ENCODE peak calls at places on chromosomes 5 and 9, in eight cellular contexts. One of them, this sample, is unnamed.

GRCh38 chr9:73216016-73216415 is 64.4 kb downstream of the ANXA1 start:
- DNase-seq in tibial nerve: no peak
- DNase-seq in upper lobe of right lung: no peak
- DNase-seq in gastrocnemius medialis: no peak
- DNase-seq in PC-3: no peak
- DNase-seq in cardiac muscle cell: no peak
- DNase-seq in lung: no peak
- DNase-seq in CD4-positive, alpha-beta T cell: no peak
- DNase-seq in this sample: no peak

GRCh38 chr9:80188579-80188978 is 616.8 kb downstream of the TLE4 start:
- DNase-seq in gastrocnemius medialis: no peak
- DNase-seq in upper lobe of right lung: no peak
- DNase-seq in CD4-positive, alpha-beta T cell: no peak
- DNase-seq in cardiac muscle cell: no peak
- DNase-seq in tibial nerve: no peak
- DNase-seq in PC-3: no peak
- DNase-seq in lung: no peak
- DNase-seq in this sample: no peak

GRCh38 chr5:81948349-81948748 is 23.5 kb upstream of the ATG10 start:
- DNase-seq in cardiac muscle cell: peak; percentile 86
- DNase-seq in upper lobe of right lung: no peak
- DNase-seq in gastrocnemius medialis: no peak
- DNase-seq in tibial nerve: no peak
- DNase-seq in lung: peak; percentile 41
- DNase-seq in CD4-positive, alpha-beta T cell: no peak
- DNase-seq in PC-3: no peak
- DNase-seq in this sample: no peak

GRCh38 chr5:163727028-163727427 is 221.6 kb downstream of the MAT2B start:
- DNase-seq in lung: no peak
- DNase-seq in tibial nerve: no peak
- DNase-seq in gastrocnemius medialis: no peak
- DNase-seq in PC-3: no peak
- DNase-seq in CD4-positive, alpha-beta T cell: no peak
- DNase-seq in cardiac muscle cell: no peak
- DNase-seq in upper lobe of right lung: no peak
- DNase-seq in this sample: no peak

GRCh38 chr5:94863951-94864350 is 245.5 kb downstream of the SLF1 start:
- DNase-seq in PC-3: no peak
- DNase-seq in upper lobe of right lung: no peak
- DNase-seq in cardiac muscle cell: no peak
- DNase-seq in tibial nerve: no peak
- DNase-seq in gastrocnemius medialis: no peak
- DNase-seq in lung: no peak
- DNase-seq in CD4-positive, alpha-beta T cell: no peak
- DNase-seq in this sample: no peak

GRCh38 chr9:38313421-38313820 is 79.1 kb upstream of the ALDH1B1 start:
- DNase-seq in cardiac muscle cell: no peak
- DNase-seq in upper lobe of right lung: no peak
- DNase-seq in CD4-positive, alpha-beta T cell: no peak
- DNase-seq in tibial nerve: no peak
- DNase-seq in PC-3: no peak
- DNase-seq in lung: no peak
- DNase-seq in gastrocnemius medialis: no peak
- DNase-seq in this sample: no peak

GRCh38 chr9:27198175-27198574 is 89.2 kb downstream of the TEK start:
- DNase-seq in lung: no peak
- DNase-seq in PC-3: peak; percentile 13
- DNase-seq in cardiac muscle cell: no peak
- DNase-seq in upper lobe of right lung: no peak
- DNase-seq in CD4-positive, alpha-beta T cell: no peak
- DNase-seq in gastrocnemius medialis: no peak
- DNase-seq in tibial nerve: no peak
- DNase-seq in this sample: no peak

GRCh38 chr5:163496286-163496685 is 9.1 kb upstream of the MAT2B start:
- DNase-seq in cardiac muscle cell: peak; percentile 31
- DNase-seq in gastrocnemius medialis: no peak
- DNase-seq in upper lobe of right lung: no peak
- DNase-seq in tibial nerve: no peak
- DNase-seq in lung: no peak
- DNase-seq in CD4-positive, alpha-beta T cell: no peak
- DNase-seq in PC-3: peak; percentile 19
- DNase-seq in this sample: peak; percentile 24

GRCh38 chr9:123871781-123872180 is 58.1 kb downstream of the DENND1A start:
- DNase-seq in tibial nerve: no peak
- DNase-seq in CD4-positive, alpha-beta T cell: no peak
- DNase-seq in upper lobe of right lung: no peak
- DNase-seq in gastrocnemius medialis: peak; percentile 33
- DNase-seq in PC-3: no peak
- DNase-seq in lung: no peak
- DNase-seq in cardiac muscle cell: no peak
- DNase-seq in this sample: no peak

GRCh38 chr5:115774684-115775083 is 41.8 kb downstream of the CDO1 start:
- DNase-seq in PC-3: no peak
- DNase-seq in lung: no peak
- DNase-seq in gastrocnemius medialis: peak; percentile 39
- DNase-seq in cardiac muscle cell: no peak
- DNase-seq in tibial nerve: peak; percentile 13
- DNase-seq in CD4-positive, alpha-beta T cell: no peak
- DNase-seq in upper lobe of right lung: no peak
- DNase-seq in this sample: no peak

GRCh38 chr9:90007516-90008430 is 403.0 kb downstream of the GADD45G start:
- DNase-seq in PC-3: no peak
- DNase-seq in upper lobe of right lung: no peak
- DNase-seq in cardiac muscle cell: peak; percentile 71
- DNase-seq in lung: no peak
- DNase-seq in gastrocnemius medialis: no peak
- DNase-seq in tibial nerve: no peak
- DNase-seq in CD4-positive, alpha-beta T cell: no peak
- DNase-seq in this sample: peak; percentile 61

GRCh38 chr9:132609829-132610228 is 27.4 kb downstream of the BARHL1 start:
- DNase-seq in cardiac muscle cell: peak; percentile 69
- DNase-seq in tibial nerve: no peak
- DNase-seq in upper lobe of right lung: no peak
- DNase-seq in lung: no peak
- DNase-seq in CD4-positive, alpha-beta T cell: no peak
- DNase-seq in gastrocnemius medialis: no peak
- DNase-seq in PC-3: peak; percentile 84
- DNase-seq in this sample: peak; percentile 69

GRCh38 chr5:27048507-27048906 is 10.1 kb upstream of the CDH9 start:
- DNase-seq in lung: no peak
- DNase-seq in CD4-positive, alpha-beta T cell: no peak
- DNase-seq in cardiac muscle cell: no peak
- DNase-seq in gastrocnemius medialis: no peak
- DNase-seq in tibial nerve: no peak
- DNase-seq in PC-3: no peak
- DNase-seq in upper lobe of right lung: no peak
- DNase-seq in this sample: no peak

GRCh38 chr9:126411225-126411947 is 84.8 kb downstream of the MVB12B start:
- DNase-seq in gastrocnemius medialis: no peak
- DNase-seq in lung: no peak
- DNase-seq in tibial nerve: no peak
- DNase-seq in CD4-positive, alpha-beta T cell: peak; percentile 28
- DNase-seq in cardiac muscle cell: no peak
- DNase-seq in PC-3: peak; percentile 16
- DNase-seq in upper lobe of right lung: no peak
- DNase-seq in this sample: no peak

GRCh38 chr9:97900738-97901565 is 21.3 kb downstream of the TRMO start:
- DNase-seq in PC-3: peak; percentile 59
- DNase-seq in cardiac muscle cell: peak; percentile 69
- DNase-seq in gastrocnemius medialis: no peak
- DNase-seq in tibial nerve: no peak
- DNase-seq in CD4-positive, alpha-beta T cell: no peak
- DNase-seq in upper lobe of right lung: no peak
- DNase-seq in lung: no peak
- DNase-seq in this sample: peak; percentile 85

GRCh38 chr5:16666861-16667481 is 50.2 kb upstream of the RETREG1 start:
- DNase-seq in tibial nerve: no peak
- DNase-seq in gastrocnemius medialis: peak; percentile 16
- DNase-seq in lung: no peak
- DNase-seq in CD4-positive, alpha-beta T cell: no peak
- DNase-seq in PC-3: peak; percentile 50
- DNase-seq in upper lobe of right lung: peak; percentile 66
- DNase-seq in cardiac muscle cell: peak; percentile 71
- DNase-seq in this sample: no peak

GRCh38 chr5:16664368-16664767 is 47.6 kb upstream of the RETREG1 start:
- DNase-seq in tibial nerve: no peak
- DNase-seq in gastrocnemius medialis: no peak
- DNase-seq in upper lobe of right lung: no peak
- DNase-seq in CD4-positive, alpha-beta T cell: no peak
- DNase-seq in PC-3: no peak
- DNase-seq in cardiac muscle cell: no peak
- DNase-seq in lung: no peak
- DNase-seq in this sample: no peak

GRCh38 chr5:16668194-16668593 is 51.4 kb upstream of the RETREG1 start:
- DNase-seq in CD4-positive, alpha-beta T cell: no peak
- DNase-seq in lung: no peak
- DNase-seq in upper lobe of right lung: no peak
- DNase-seq in gastrocnemius medialis: no peak
- DNase-seq in tibial nerve: no peak
- DNase-seq in cardiac muscle cell: no peak
- DNase-seq in PC-3: no peak
- DNase-seq in this sample: no peak

GRCh38 chr5:16665611-16666010 is 48.8 kb upstream of the RETREG1 start:
- DNase-seq in lung: no peak
- DNase-seq in CD4-positive, alpha-beta T cell: no peak
- DNase-seq in PC-3: no peak
- DNase-seq in gastrocnemius medialis: no peak
- DNase-seq in cardiac muscle cell: peak; percentile 25
- DNase-seq in upper lobe of right lung: no peak
- DNase-seq in tibial nerve: no peak
- DNase-seq in this sample: no peak

GRCh38 chr5:16666140-16666860 is 49.5 kb upstream of the RETREG1 start:
- DNase-seq in PC-3: no peak
- DNase-seq in CD4-positive, alpha-beta T cell: no peak
- DNase-seq in gastrocnemius medialis: no peak
- DNase-seq in lung: no peak
- DNase-seq in cardiac muscle cell: no peak
- DNase-seq in tibial nerve: no peak
- DNase-seq in upper lobe of right lung: no peak
- DNase-seq in this sample: no peak
- H3K27ac ChIP-seq in PC-3: no peak overlapping the region
- H3K27ac ChIP-seq in CD4-positive, alpha-beta T cell: no peak overlapping the region
- H3K27ac ChIP-seq in gastrocnemius medialis: peak overlapping the region; percentile 18
- H3K27ac ChIP-seq in lung: peak overlapping the region; percentile 3
- H3K27ac ChIP-seq in cardiac muscle cell: no peak overlapping the region
- H3K27ac ChIP-seq in tibial nerve: no peak overlapping the region
- H3K27ac ChIP-seq in upper lobe of right lung: no peak overlapping the region
- H3K27ac ChIP-seq in this sample: peak overlapping the region; percentile 4

GRCh38 chr5:128318691-128319090 is 219.4 kb downstream of the FBN2 start:
- DNase-seq in upper lobe of right lung: no peak
- DNase-seq in CD4-positive, alpha-beta T cell: no peak
- DNase-seq in cardiac muscle cell: no peak
- DNase-seq in lung: no peak
- DNase-seq in tibial nerve: no peak
- DNase-seq in PC-3: no peak
- DNase-seq in gastrocnemius medialis: no peak
- DNase-seq in this sample: peak; percentile 86
- TF ChIP-seq CTCF in upper lobe of right lung: no peak
- TF ChIP-seq CTCF in CD4-positive, alpha-beta T cell: no peak
- TF ChIP-seq CTCF in cardiac muscle cell: no peak
- TF ChIP-seq CTCF in lung: no peak
- TF ChIP-seq CTCF in tibial nerve: no peak
- TF ChIP-seq CTCF in PC-3: no peak
- TF ChIP-seq CTCF in gastrocnemius medialis: no peak
- TF ChIP-seq CTCF in this sample: no peak

DNA sequence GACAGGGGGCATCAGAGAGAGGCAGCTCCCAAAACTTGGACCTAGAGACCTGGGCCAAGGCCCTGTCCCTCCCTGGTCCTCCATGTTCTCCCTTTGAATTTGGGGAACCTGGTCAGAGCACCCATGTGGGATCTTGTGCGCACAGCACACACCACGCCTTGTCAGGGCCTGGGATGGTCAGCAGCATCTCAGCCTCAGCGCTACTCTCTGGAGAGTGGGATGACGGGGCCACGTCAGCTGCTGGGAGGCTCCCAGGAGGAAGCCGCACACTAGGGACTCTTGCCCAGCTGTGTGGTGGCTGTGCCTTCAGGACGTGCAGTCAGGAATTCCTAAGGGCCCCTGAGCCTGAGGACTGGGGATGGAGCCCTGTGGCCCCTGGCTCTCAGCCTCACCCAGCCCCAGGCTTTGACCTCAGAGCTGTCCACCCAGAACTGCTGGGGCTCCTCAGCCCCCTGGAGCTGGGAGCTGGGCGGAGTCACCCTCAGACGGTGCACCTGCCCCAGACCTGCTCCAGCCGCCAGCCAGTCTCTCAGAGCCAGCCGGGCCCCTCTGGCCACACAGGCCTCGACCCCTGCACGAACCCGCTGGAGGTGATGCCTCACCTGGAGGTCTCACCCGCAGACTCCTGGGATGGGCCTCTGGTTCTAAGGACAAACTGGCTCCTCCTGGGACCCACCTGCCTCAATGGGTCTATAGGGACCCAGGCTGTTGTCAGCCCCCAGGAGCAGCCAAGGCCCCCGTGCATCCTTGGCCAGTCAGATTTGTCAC is 38.3 kb upstream of the EGFL7 start:
- DNase-seq in upper lobe of right lung: no peak
- DNase-seq in tibial nerve: no peak
- DNase-seq in lung: no peak
- DNase-seq in PC-3: no peak
- DNase-seq in CD4-positive, alpha-beta T cell: no peak
- DNase-seq in cardiac muscle cell: no peak
- DNase-seq in gastrocnemius medialis: no peak
- DNase-seq in this sample: peak; percentile 94
- H3K27ac ChIP-seq in upper lobe of right lung: peak overlapping the region; percentile 11
- H3K27ac ChIP-seq in tibial nerve: no peak overlapping the region
- H3K27ac ChIP-seq in lung: peak overlapping the region; percentile 42
- H3K27ac ChIP-seq in PC-3: no peak overlapping the region
- H3K27ac ChIP-seq in CD4-positive, alpha-beta T cell: no peak overlapping the region
- H3K27ac ChIP-seq in cardiac muscle cell: peak overlapping the region; percentile 83
- H3K27ac ChIP-seq in gastrocnemius medialis: peak overlapping the region; percentile 51
- H3K27ac ChIP-seq in this sample: peak overlapping the region; percentile 100

GRCh38 chr9:95120781-95121370 is 196.6 kb downstream of the FANCC start:
- DNase-seq in CD4-positive, alpha-beta T cell: no peak
- DNase-seq in cardiac muscle cell: no peak
- DNase-seq in upper lobe of right lung: no peak
- DNase-seq in gastrocnemius medialis: no peak
- DNase-seq in lung: no peak
- DNase-seq in tibial nerve: no peak
- DNase-seq in PC-3: no peak
- DNase-seq in this sample: no peak

GRCh38 chr9:95116002-95116819 is 201.3 kb downstream of the FANCC start:
- DNase-seq in cardiac muscle cell: no peak
- DNase-seq in upper lobe of right lung: peak; percentile 61
- DNase-seq in gastrocnemius medialis: no peak
- DNase-seq in lung: no peak
- DNase-seq in tibial nerve: no peak
- DNase-seq in CD4-positive, alpha-beta T cell: no peak
- DNase-seq in PC-3: peak; percentile 80
- DNase-seq in this sample: no peak

GRCh38 chr9:95112436-95113280 is 204.9 kb downstream of the FANCC start:
- DNase-seq in PC-3: no peak
- DNase-seq in lung: no peak
- DNase-seq in upper lobe of right lung: peak; percentile 43
- DNase-seq in tibial nerve: no peak
- DNase-seq in CD4-positive, alpha-beta T cell: no peak
- DNase-seq in gastrocnemius medialis: no peak
- DNase-seq in cardiac muscle cell: no peak
- DNase-seq in this sample: no peak

GRCh38 chr9:95115104-95115503 is 202.4 kb downstream of the FANCC start:
- DNase-seq in upper lobe of right lung: no peak
- DNase-seq in gastrocnemius medialis: no peak
- DNase-seq in CD4-positive, alpha-beta T cell: no peak
- DNase-seq in lung: no peak
- DNase-seq in cardiac muscle cell: no peak
- DNase-seq in tibial nerve: no peak
- DNase-seq in PC-3: no peak
- DNase-seq in this sample: no peak

GRCh38 chr9:95116820-95117204 is 200.7 kb downstream of the FANCC start:
- DNase-seq in CD4-positive, alpha-beta T cell: no peak
- DNase-seq in tibial nerve: no peak
- DNase-seq in gastrocnemius medialis: no peak
- DNase-seq in lung: no peak
- DNase-seq in PC-3: peak; percentile 12
- DNase-seq in cardiac muscle cell: no peak
- DNase-seq in upper lobe of right lung: no peak
- DNase-seq in this sample: no peak
- TF ChIP-seq CTCF in CD4-positive, alpha-beta T cell: no peak
- TF ChIP-seq CTCF in tibial nerve: no peak
- TF ChIP-seq CTCF in gastrocnemius medialis: no peak
- TF ChIP-seq CTCF in lung: no peak
- TF ChIP-seq CTCF in PC-3: no peak
- TF ChIP-seq CTCF in cardiac muscle cell: no peak
- TF ChIP-seq CTCF in upper lobe of right lung: no peak
- TF ChIP-seq CTCF in this sample: no peak

This sample was measured in RWPE1.